ENCODE peak calls at places on chromosomes 13 and 19, in seven cellular contexts. Q is activated CD8-positive, alpha-beta T cell treated with anti-CD3 and anti-CD28 coated beads, Interleukin-2, amount 10 ng/mL, durations not matched to agents 7 days and 5 days; X is NCI-H345; K is NCI-H1436 treated with DMSO at 0.1 percent for 48 hours; F is T-helper 1 cell; J is colonic mucosa; W is iris pigment epithelial cell. V is an unnamed sample.

GRCh38 chr19:31548941-31549340 is 199.7 kb upstream of the TSHZ3 start:
- DNase-seq in W (peak), K (no peak), Q (no peak), J (no peak), F (no peak), X (no peak), V (no peak)

GRCh38 chr19:20078696-20079095 is 896 bp downstream of the ZNF90 start:
- DNase-seq in X (no peak), Q (peak), K (no peak), J (peak), F (no peak), W (peak), V (no peak)

GRCh38 chr19:3672993-3673392 is 27.3 kb downstream of the PIP5K1C start:
- DNase-seq in J (no peak), Q (no peak), F (no peak), K (no peak), W (no peak), X (no peak), V (no peak)

GRCh38 chr13:110509478-110509926 is 52.0 kb downstream of the RAB20 start:
- DNase-seq in Q (no peak), F (no peak), W (peak), J (no peak), X (peak), K (peak), V (no peak)

GRCh38 chr19:19259741-19260140 is 13.4 kb downstream of the TM6SF2 start:
- DNase-seq in W (peak), K (peak), Q (no peak), J (no peak), F (no peak), X (no peak), V (peak)

GRCh38 chr19:14673088-14673487 is 1.6 kb downstream of the ADGRE3 start:
- DNase-seq in Q (no peak), K (no peak), W (no peak), X (no peak), J (no peak), F (no peak), V (no peak)

GRCh38 chr13:50596103-50596502 is 247.4 kb downstream of the DLEU7 start:
- DNase-seq in W (no peak), X (no peak), F (no peak), Q (no peak), K (no peak), J (no peak), V (no peak)

GRCh38 chr13:96223231-96223630 is 133.3 kb downstream of the HS6ST3 start:
- DNase-seq in X (no peak), Q (no peak), J (no peak), K (no peak), W (no peak), F (no peak), V (no peak)

GRCh38 chr19:10535613-10536012 is 8.1 kb upstream of the ATG4D start:
- DNase-seq in J (no peak), Q (no peak), F (no peak), W (peak), K (no peak), X (no peak), V (no peak)

GRCh38 chr13:50829896-50830295 is 13.6 kb downstream of the DLEU7 start:
- DNase-seq in K (no peak), J (no peak), F (no peak), Q (no peak), W (peak), X (no peak), V (no peak)

GRCh38 chr13:48844676-48845075 is 131.0 kb upstream of the FNDC3A start:
- DNase-seq in X (no peak), J (no peak), W (no peak), K (no peak), F (no peak), Q (no peak), V (no peak)

GRCh38 chr19:9306443-9306842 is 3.2 kb downstream of the ZNF699 start:
- DNase-seq in Q (no peak), J (no peak), W (peak), F (no peak), K (no peak), X (no peak), V (no peak)